ENCODE peak calls at places on chromosomes 3 and 15, in five cellular contexts. B, S, E, T and X are unnamed samples.

GRCh38 chr3:38565339-38566214 is 69.4 kb downstream of the EXOG start:
- DNase-seq in B (no peak), S (no peak), E (no peak), T (no peak), X (no peak)

GRCh38 chr3:192812736-192813383 is 85.5 kb upstream of the FGF12 start:
- DNase-seq in B (peak), S (peak), E (no peak), T (peak), X (no peak)

GRCh38 chr15:75785771-75786563 is 57.3 kb upstream of the UBE2Q2 start:
- DNase-seq in B (peak), S (peak), E (peak), T (peak), X (no peak)

GRCh38 chr3:133992951-133993595 is 36.7 kb downstream of the SLCO2A1 start:
- DNase-seq in B (no peak), S (no peak), E (no peak), T (no peak), X (no peak)

GRCh38 chr15:68309024-68309423 is 31.5 kb downstream of the FEM1B start:
- DNase-seq in B (no peak), S (no peak), E (no peak), T (no peak), X (no peak)

GRCh38 chr15:71538181-71538580 is 272.2 kb upstream of the NR2E3 start:
- DNase-seq in B (no peak), S (no peak), E (no peak), T (no peak), X (no peak)

GRCh38 chr3:184378650-184379374 is 805 bp upstream of the THPO start:
- DNase-seq in B (no peak), S (no peak), E (no peak), T (no peak), X (no peak)

GRCh38 chr3:184592411-184593200 is 31.0 kb downstream of the EPHB3 start:
- DNase-seq in B (peak), S (no peak), E (no peak), T (peak), X (no peak)

GRCh38 chr3:116028157-116028556 is 404.8 kb downstream of the GAP43 start:
- DNase-seq in B (no peak), S (no peak), E (no peak), T (no peak), X (no peak)

GRCh38 chr15:98958076-98958475 is 49.5 kb downstream of the PGPEP1L start:
- DNase-seq in B (no peak), S (no peak), E (no peak), T (no peak), X (no peak)

GRCh38 chr3:142148871-142149860 is at the start of gene TFDP2:
- DNase-seq in B (peak), S (peak), E (peak), T (peak), X (peak)

GRCh38 chr3:130635285-130635684 is 111.3 kb downstream of the PIK3R4 start:
- DNase-seq in B (peak), S (no peak), E (no peak), T (no peak), X (no peak)

GRCh38 chr15:72365844-72366243 is 10.0 kb downstream of the HEXA start:
- DNase-seq in B (no peak), S (no peak), E (no peak), T (no peak), X (no peak)

GRCh38 chr3:49171119-49171774 is at the start of gene KLHDC8B:
- DNase-seq in B (peak), S (peak), E (peak), T (peak), X (peak)

GRCh38 chr15:90106522-90107117 is 4.4 kb upstream of the IDH2 start:
- DNase-seq in B (peak), S (no peak), E (no peak), T (peak), X (no peak)

GRCh38 chr3:70982700-70983140 is 600.8 kb downstream of the FOXP1 start:
- DNase-seq in B (peak), S (peak), E (peak), T (peak), X (no peak)

GRCh38 chr15:93617443-93617842 is 528.4 kb upstream of the RGMA start:
- DNase-seq in B (no peak), S (peak), E (peak), T (no peak), X (no peak)

GRCh38 chr3:194935061-194935460 is 249.4 kb downstream of the FAM43A start:
- DNase-seq in B (no peak), S (no peak), E (no peak), T (no peak), X (no peak)

GRCh38 chr3:58414538-58415197 is 19.0 kb downstream of the PDHB start:
- DNase-seq in B (peak), S (peak), E (no peak), T (peak), X (peak)

GRCh38 chr15:88476635-88477038 is 9.1 kb downstream of the MRPS11 start:
- DNase-seq in B (peak), S (peak), E (peak), T (peak), X (no peak)

GRCh38 chr3:128498127-128498626 is 5.2 kb upstream of the GATA2 start:
- DNase-seq in B (no peak), S (no peak), E (no peak), T (no peak), X (no peak)
- TF ChIP-seq CTCF in B (no peak), S (no peak), E (no peak), T (no peak), X (no peak)

DNA sequence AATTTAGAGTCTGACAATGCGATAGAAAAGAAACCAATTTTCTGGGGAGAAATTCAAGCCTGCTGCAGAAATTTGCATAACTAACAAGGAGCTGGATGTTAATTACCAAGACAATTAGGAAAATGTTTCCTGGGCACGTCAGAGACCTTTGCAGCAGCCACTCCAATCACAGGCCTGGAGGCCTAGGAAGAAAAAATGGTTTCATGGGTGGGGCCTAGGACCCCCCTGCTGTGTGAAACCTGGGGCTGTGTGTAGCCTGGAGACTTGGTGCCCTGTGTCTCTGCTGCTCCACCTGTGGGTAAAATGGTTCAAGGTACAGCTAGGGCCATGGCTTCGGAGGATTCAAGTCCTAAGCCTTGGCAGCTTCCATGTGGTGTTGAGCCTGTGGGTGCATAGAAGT is 837.9 kb downstream of the OTOL1 start:
- DNase-seq in B (no peak), S (no peak), E (no peak), T (no peak), X (no peak)
- TF ChIP-seq CTCF in B (no peak), S (no peak), E (no peak), T (no peak), X (no peak)

GRCh38 chr3:113535898-113536297 is 3.5 kb downstream of the SIDT1 start:
- DNase-seq in B (no peak), S (no peak), E (no peak), T (no peak), X (no peak)
- TF ChIP-seq CTCF in B (no peak), S (peak), E (peak), T (no peak), X (no peak)

DNA sequence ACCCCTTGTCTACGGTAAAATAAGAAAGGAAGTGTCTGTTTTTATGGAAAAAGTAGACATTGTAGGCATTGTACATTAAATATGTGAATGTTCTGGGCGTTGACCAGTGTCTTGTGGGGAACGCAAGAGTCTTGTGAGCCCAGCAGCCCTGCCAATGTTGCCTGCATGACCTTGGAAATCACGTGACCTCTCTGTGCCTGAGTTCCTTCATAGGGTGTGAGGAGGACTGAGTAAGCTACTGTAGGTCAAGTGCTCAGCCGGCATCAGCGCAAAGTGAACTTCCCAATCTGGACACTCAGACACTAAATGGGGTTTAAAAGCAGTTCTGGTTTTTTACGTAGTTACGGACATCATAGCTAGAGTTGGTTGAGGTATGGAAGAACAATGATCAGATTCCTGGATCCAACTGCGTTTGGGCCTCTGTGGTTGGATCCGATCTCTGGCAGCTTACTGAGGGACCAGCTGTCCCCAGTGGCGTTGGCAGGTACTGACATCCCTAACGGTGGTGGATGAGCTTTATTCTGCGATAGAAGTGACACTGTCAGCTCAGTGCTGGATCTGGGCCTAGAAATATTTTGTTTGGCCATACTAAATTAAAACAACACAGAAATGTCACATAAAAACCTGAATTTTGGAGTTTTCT is 63.8 kb downstream of the SPSB4 start:
- DNase-seq in B (no peak), S (peak), E (peak), T (no peak), X (no peak)
- TF ChIP-seq CTCF in B (peak), S (peak), E (peak), T (no peak), X (no peak)

DNA sequence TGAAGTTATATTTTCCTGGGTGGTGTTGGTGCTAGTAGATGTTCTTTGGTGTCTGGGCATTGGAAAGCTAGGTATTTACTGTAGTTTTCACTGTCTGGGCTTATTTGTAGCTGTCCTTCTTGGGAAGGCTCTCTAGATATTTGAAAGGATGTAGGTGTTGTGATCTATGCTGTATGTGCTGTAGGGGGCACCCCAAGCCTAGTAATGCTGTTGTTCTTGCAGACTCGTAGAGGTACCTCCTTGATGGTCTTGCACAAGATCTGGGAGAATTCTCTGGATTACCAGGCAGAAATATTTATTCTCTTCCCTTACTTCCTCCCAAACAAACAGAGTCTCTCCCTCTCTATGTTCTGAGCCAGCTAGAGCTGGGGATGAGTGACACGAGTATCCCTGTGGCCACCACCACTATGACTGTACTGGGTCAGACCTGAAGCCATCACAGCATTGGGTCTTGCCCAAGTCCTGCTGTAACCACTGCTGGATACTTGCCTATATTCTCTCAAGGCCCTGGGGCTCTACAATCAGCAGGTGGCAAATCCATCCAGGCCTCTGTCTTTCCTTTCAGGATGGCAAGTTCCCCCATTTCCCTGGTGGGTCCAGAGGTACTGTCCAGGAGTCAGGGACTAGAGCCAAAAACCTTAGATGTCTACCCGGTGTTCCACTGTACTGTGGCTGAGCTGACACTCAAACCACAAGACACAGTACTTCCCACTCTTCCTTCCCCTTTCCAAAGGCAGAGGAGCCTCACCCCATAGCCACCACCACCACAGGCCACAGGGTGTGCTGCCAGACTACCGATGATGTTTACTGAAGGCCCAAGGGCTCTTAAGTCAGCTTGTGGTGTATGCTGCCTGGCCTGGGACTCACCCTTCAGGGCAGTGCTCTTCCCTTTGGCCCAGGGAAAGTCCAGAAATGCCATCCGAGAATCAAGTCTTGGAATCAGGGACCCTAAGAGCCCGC is 195.2 kb upstream of the DPPA4 start:
- DNase-seq in B (peak), S (peak), E (peak), T (peak), X (no peak)
- TF ChIP-seq CTCF in B (peak), S (no peak), E (peak), T (peak), X (no peak)

DNA sequence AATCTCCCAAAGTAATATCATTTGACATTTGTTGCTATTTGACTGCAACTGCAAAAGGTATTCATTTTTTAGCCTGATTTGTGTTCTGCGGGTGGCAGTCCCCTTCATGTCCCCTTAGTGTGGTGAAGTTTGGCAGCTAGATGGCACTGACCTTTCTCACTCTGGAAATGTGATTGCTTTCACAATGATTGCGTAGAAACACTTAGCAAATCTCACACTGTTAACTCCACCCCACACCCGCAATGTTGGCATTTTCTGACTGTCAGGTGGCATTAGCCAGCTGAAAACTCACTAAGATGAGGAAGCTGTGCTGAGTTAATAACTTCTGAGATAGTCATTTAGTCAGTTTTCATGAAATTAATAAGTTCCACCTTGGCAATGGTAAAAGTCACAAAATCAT is 76.9 kb downstream of the TRIM69 start:
- DNase-seq in B (no peak), S (no peak), E (no peak), T (no peak), X (no peak)
- TF ChIP-seq CTCF in B (no peak), S (no peak), E (no peak), T (no peak), X (no peak)

GRCh38 chr3:4107430-4107829 is 195.7 kb upstream of the SETMAR start:
- DNase-seq in B (no peak), S (no peak), E (no peak), T (no peak), X (no peak)
- TF ChIP-seq CTCF in B (peak), S (no peak), E (no peak), T (no peak), X (no peak)